ENCODE peak calls at places on chromosomes 12 and 14, in four cellular contexts. One of them, this sample, is unnamed.

GRCh38 chr14:53894456-53894855 is 62.2 kb downstream of the BMP4 start:
- DNase-seq in T-helper 1 cell: no peak
- DNase-seq in caudate nucleus: no peak
- DNase-seq in anterior cingulate cortex: no peak
- DNase-seq in this sample: no peak

GRCh38 chr12:11460343-11461023 is 65.1 kb upstream of the PRB2 start:
- DNase-seq in T-helper 1 cell: no peak
- DNase-seq in caudate nucleus: no peak
- DNase-seq in anterior cingulate cortex: no peak
- DNase-seq in this sample: no peak

GRCh38 chr14:83085725-83086124 is 1552.1 kb upstream of the SEL1L start:
- DNase-seq in T-helper 1 cell: no peak
- DNase-seq in caudate nucleus: no peak
- DNase-seq in anterior cingulate cortex: no peak
- DNase-seq in this sample: peak

GRCh38 chr14:97177016-97177415 is 379.8 kb downstream of the VRK1 start:
- DNase-seq in T-helper 1 cell: no peak
- DNase-seq in caudate nucleus: no peak
- DNase-seq in anterior cingulate cortex: no peak
- DNase-seq in this sample: peak

GRCh38 chr14:106395460-106396050 is 869.2 kb downstream of the TMEM121 start:
- DNase-seq in T-helper 1 cell: no peak
- DNase-seq in caudate nucleus: no peak
- DNase-seq in anterior cingulate cortex: no peak
- DNase-seq in this sample: no peak

GRCh38 chr14:65287264-65288131 is 125.0 kb upstream of the FUT8 start:
- DNase-seq in T-helper 1 cell: peak
- DNase-seq in caudate nucleus: no peak
- DNase-seq in anterior cingulate cortex: no peak
- DNase-seq in this sample: no peak

GRCh38 chr14:105873870-105874512 is 347.6 kb downstream of the TMEM121 start:
- DNase-seq in T-helper 1 cell: no peak
- DNase-seq in caudate nucleus: no peak
- DNase-seq in anterior cingulate cortex: no peak
- DNase-seq in this sample: no peak

GRCh38 chr12:75389061-75389460 is 1.8 kb upstream of the GLIPR1L2 start:
- DNase-seq in T-helper 1 cell: no peak
- DNase-seq in caudate nucleus: no peak
- DNase-seq in anterior cingulate cortex: no peak
- DNase-seq in this sample: peak

GRCh38 chr14:100651999-100652508 is 64.8 kb upstream of the BEGAIN start:
- DNase-seq in T-helper 1 cell: no peak
- DNase-seq in caudate nucleus: no peak
- DNase-seq in anterior cingulate cortex: no peak
- DNase-seq in this sample: no peak

GRCh38 chr14:47186491-47186890 is 488.9 kb downstream of the MDGA2 start:
- DNase-seq in T-helper 1 cell: no peak
- DNase-seq in caudate nucleus: no peak
- DNase-seq in anterior cingulate cortex: no peak
- DNase-seq in this sample: no peak

GRCh38 chr14:76995279-76996035 is 33.1 kb downstream of the IRF2BPL start:
- DNase-seq in T-helper 1 cell: no peak
- DNase-seq in caudate nucleus: peak
- DNase-seq in anterior cingulate cortex: no peak
- DNase-seq in this sample: no peak

GRCh38 chr12:98478606-98479005 is 36.8 kb upstream of the TMPO start:
- DNase-seq in T-helper 1 cell: no peak
- DNase-seq in caudate nucleus: no peak
- DNase-seq in anterior cingulate cortex: no peak
- DNase-seq in this sample: no peak

This sample was measured in OCI-M1.